ENCODE peak calls at places on chromosomes 12 and 14, in four cellular contexts. C is stimulated activated CD4-positive, alpha-beta T cell treated with anti-CD3 and anti-CD28 coated beads, Interleukin-2, amount 100 ng/mL, for 48 hours; U is NCI-H2081; M is GM19239. N is an unnamed sample.

GRCh38 chr14:63388766-63389431 is 70.2 kb upstream of the GPHB5 start:
- DNase-seq in C (peak; percentile 51), U (peak; percentile 14), M (peak; percentile 15), N (no peak)

GRCh38 chr12:105469182-105469581 is 138.7 kb downstream of the C12orf75 start:
- DNase-seq in C (no peak), U (no peak), M (no peak), N (no peak)

GRCh38 chr12:64451687-64452558 is at the start of gene TBK1:
- DNase-seq in C (peak; percentile 63), U (peak; percentile 68), M (peak; percentile 83), N (peak; percentile 52)

GRCh38 chr12:116303929-116304328 is 26.4 kb upstream of the MED13L start:
- DNase-seq in C (no peak), U (no peak), M (no peak), N (no peak)

GRCh38 chr14:41022932-41023331 is 583.7 kb upstream of the LRFN5 start:
- DNase-seq in C (no peak), U (no peak), M (no peak), N (no peak)

GRCh38 chr14:104372390-104373054 is 207.0 kb upstream of the C14orf180 start:
- DNase-seq in C (no peak), U (no peak), M (no peak), N (no peak)

GRCh38 chr12:101707131-101707782 is 9.8 kb downstream of the CHPT1 start:
- DNase-seq in C (no peak), U (no peak), M (no peak), N (no peak)

GRCh38 chr12:32558941-32559340 is 120.2 kb upstream of the DNM1L start:
- DNase-seq in C (no peak), U (no peak), M (peak; percentile 56), N (no peak)

GRCh38 chr12:22287776-22288621 is 46.5 kb downstream of the ST8SIA1 start:
- DNase-seq in C (peak; percentile 19), U (no peak), M (no peak), N (no peak)

GRCh38 chr12:105573574-105573973 is 243.1 kb downstream of the C12orf75 start:
- DNase-seq in C (no peak), U (no peak), M (no peak), N (no peak)

GRCh38 chr12:5718073-5718472 is 227.0 kb downstream of the ANO2 start:
- DNase-seq in C (no peak), U (no peak), M (no peak), N (no peak)

GRCh38 chr12:119372540-119372939 is 38.0 kb downstream of the CCDC60 start:
- DNase-seq in C (no peak), U (no peak), M (no peak), N (no peak)

GRCh38 chr12:20525064-20525610 is 156.8 kb downstream of the PDE3A start:
- DNase-seq in C (no peak), U (no peak), M (no peak), N (no peak)

GRCh38 chr12:1607940-1608782 is 13.8 kb upstream of the FBXL14 start:
- DNase-seq in C (no peak), U (no peak), M (no peak), N (no peak)

GRCh38 chr12:386651-387050 is 2.5 kb downstream of the KDM5A start:
- DNase-seq in C (no peak), U (no peak), M (no peak), N (no peak)

GRCh38 chr14:82345149-82345548 is 811.5 kb upstream of the SEL1L start:
- DNase-seq in C (no peak), U (no peak), M (no peak), N (no peak)

GRCh38 chr12:105946541-105946940 is 192.2 kb downstream of the NUAK1 start:
- DNase-seq in C (no peak), U (no peak), M (no peak), N (no peak)

GRCh38 chr12:20369164-20370000 is 1.0 kb downstream of the PDE3A start:
- DNase-seq in C (no peak), U (peak; percentile 41), M (no peak), N (no peak)

GRCh38 chr14:26163761-26164160 is 434.1 kb downstream of the NOVA1 start:
- DNase-seq in C (no peak), U (peak; percentile 24), M (no peak), N (peak; percentile 37)

GRCh38 chr12:46260153-46260912 is 8.5 kb downstream of the SLC38A1 start:
- DNase-seq in C (no peak), U (no peak), M (no peak), N (no peak)

GRCh38 chr14:65128096-65128495 is 25.8 kb upstream of the MAX start:
- DNase-seq in C (no peak), U (no peak), M (no peak), N (no peak)

GRCh38 chr12:79983492-79983891 is 48.6 kb upstream of the PPP1R12A start:
- DNase-seq in C (no peak), U (no peak), M (no peak), N (no peak)

GRCh38 chr14:103187911-103188310 is 64.7 kb downstream of the TNFAIP2 start:
- DNase-seq in C (no peak), U (no peak), M (no peak), N (no peak)

GRCh38 chr14:58082011-58082410 is 70.0 kb downstream of the ARMH4 start:
- DNase-seq in C (no peak), U (no peak), M (no peak), N (no peak)

GRCh38 chr12:121805800-121806555 is 2.2 kb downstream of the SETD1B start:
- DNase-seq in C (no peak), U (no peak), M (no peak), N (no peak)

GRCh38 chr12:54631551-54631950 is 3.1 kb downstream of the LACRT start:
- DNase-seq in C (no peak), U (no peak), M (no peak), N (no peak)

GRCh38 chr14:79856357-79856756 is 354.9 kb downstream of the DIO2 start:
- DNase-seq in C (no peak), U (no peak), M (no peak), N (no peak)

GRCh38 chr12:26224657-26225056 is 29.3 kb downstream of the SSPN start:
- DNase-seq in C (no peak), U (no peak), M (no peak), N (no peak)

GRCh38 chr14:54689928-54690327 is 123.0 kb downstream of the SAMD4A start:
- DNase-seq in C (no peak), U (no peak), M (no peak), N (no peak)

GRCh38 chr12:24378548-24379011 is 429.1 kb upstream of the SOX5 start:
- DNase-seq in C (no peak), U (peak; percentile 25), M (no peak), N (no peak)

GRCh38 chr12:124404162-124404561 is 109.3 kb downstream of the RFLNA start:
- DNase-seq in C (no peak), U (no peak), M (no peak), N (no peak)

GRCh38 chr12:53652366-53652765 is 23.5 kb downstream of the ATP5MC2 start:
- DNase-seq in C (no peak), U (no peak), M (no peak), N (no peak)

GRCh38 chr14:36605506-36605857 is 23.1 kb upstream of the NKX2-8 start:
- DNase-seq in C (no peak), U (peak; percentile 4), M (no peak), N (no peak)

GRCh38 chr12:3535431-3535841 is 44.4 kb downstream of the PRMT8 start:
- DNase-seq in C (no peak), U (no peak), M (no peak), N (no peak)

GRCh38 chr14:74531467-74531866 is 37.9 kb downstream of the ISCA2 start:
- DNase-seq in C (no peak), U (no peak), M (no peak), N (no peak)

GRCh38 chr14:90409209-90409730 is 12.4 kb downstream of the CALM1 start:
- DNase-seq in C (no peak), U (no peak), M (no peak), N (no peak)

GRCh38 chr14:64671591-64671990 is 32.6 kb upstream of the PLEKHG3 start:
- DNase-seq in C (no peak), U (peak; percentile 49), M (no peak), N (no peak)

GRCh38 chr14:23286904-23287479 is 1.1 kb upstream of the HOMEZ start:
- DNase-seq in C (no peak), U (no peak), M (no peak), N (no peak)

N was measured in LNCaP clone FGC.